ENCODE peak calls at places on chromosome 12, in six cellular contexts. C is amygdala; O is CD8-positive, alpha-beta T cell; G is foreskin fibroblast; S is hypothalamus; B is neural progenitor cell. I is an unnamed sample.

GRCh38 chr12:102116392-102116791 is 3.5 kb downstream of the NUP37 start:
- DNase-seq in B (no peak), C (no peak), S (no peak), O (no peak), G (no peak), I (no peak)

GRCh38 chr12:2239376-2240010 is 186.7 kb downstream of the CACNA1C start:
- DNase-seq in B (no peak), G (no peak), S (no peak), C (peak), O (no peak), I (no peak)

GRCh38 chr12:132007041-132007440 is 57.3 kb downstream of the EP400 start:
- DNase-seq in O (no peak), G (no peak), S (no peak), B (no peak), C (no peak), I (no peak)

GRCh38 chr12:8499616-8500015 is 13.7 kb upstream of the CLEC4D start:
- DNase-seq in G (no peak), S (no peak), C (no peak), B (no peak), O (no peak), I (peak)

GRCh38 chr12:105214141-105214540 is 21.8 kb downstream of the APPL2 start:
- DNase-seq in S (no peak), G (no peak), B (no peak), O (no peak), C (no peak), I (no peak)

GRCh38 chr12:22353615-22354325 is 19.3 kb upstream of the ST8SIA1 start:
- DNase-seq in G (no peak), S (no peak), B (no peak), O (no peak), C (no peak), I (no peak)

GRCh38 chr12:3294481-3294911 is 196.5 kb upstream of the PRMT8 start:
- DNase-seq in B (no peak), O (no peak), G (no peak), S (no peak), C (no peak), I (no peak)

GRCh38 chr12:92753976-92754885 is 51.4 kb downstream of the PLEKHG7 start:
- DNase-seq in G (no peak), O (no peak), C (no peak), B (no peak), S (no peak), I (no peak)

GRCh38 chr12:97006585-97006984 is 99.5 kb downstream of the NEDD1 start:
- DNase-seq in B (no peak), C (no peak), O (no peak), G (no peak), S (no peak), I (no peak)

GRCh38 chr12:15540469-15540872 is 218.2 kb downstream of the PTPRO start:
- DNase-seq in B (no peak), G (peak), C (no peak), S (no peak), O (no peak), I (no peak)

GRCh38 chr12:89157413-89157812 is 194.9 kb downstream of the DUSP6 start:
- DNase-seq in G (no peak), O (no peak), B (no peak), C (no peak), S (no peak), I (no peak)

GRCh38 chr12:108191938-108192337 is 62.9 kb downstream of the WSCD2 start:
- DNase-seq in G (no peak), C (no peak), S (no peak), O (no peak), B (no peak), I (no peak)

GRCh38 chr12:27343255-27344000 is 10.8 kb downstream of the BMAL2 start:
- DNase-seq in C (no peak), O (no peak), B (no peak), G (peak), S (no peak), I (no peak)

GRCh38 chr12:108980831-108981618 is 39.8 kb downstream of the SVOP start:
- DNase-seq in O (no peak), G (no peak), S (no peak), B (no peak), C (no peak), I (no peak)

GRCh38 chr12:102463659-102464249 is 16.6 kb downstream of the IGF1 start:
- DNase-seq in S (no peak), B (no peak), C (no peak), G (no peak), O (no peak), I (no peak)

GRCh38 chr12:122458105-122459035 is 35.9 kb upstream of the CLIP1 start:
- DNase-seq in G (no peak), S (no peak), C (no peak), O (no peak), B (no peak), I (no peak)

I was measured in KBM-7.